ENCODE peak calls at places on chromosomes 12 and 14, in eight cellular contexts. C is astrocyte of the cerebellum; N is IMR-90; V is Calu3; S is activated naive CD4-positive, alpha-beta T cell; R is activated CD8-positive, alpha-beta T cell treated with anti-CD3 and anti-CD28 coated beads for 36 hours; D is AG08395; K is MM.1S. I is an unnamed sample.

GRCh38 chr12:28158353-28158752 is 31.9 kb upstream of the CCDC91 start:
- DNase-seq in C (no peak), R (no peak), N (no peak), S (no peak), V (no peak), K (peak), D (no peak), I (no peak)

GRCh38 chr14:102408729-102409128 is 46.0 kb downstream of the TECPR2 start:
- DNase-seq in R (no peak), V (no peak), K (no peak), D (no peak), N (peak), C (no peak), S (no peak), I (no peak)

GRCh38 chr14:77989441-77989891 is 180.7 kb upstream of the NRXN3 start:
- DNase-seq in S (no peak), V (no peak), K (no peak), C (no peak), R (no peak), D (no peak), N (no peak), I (no peak)

GRCh38 chr12:52207895-52208294 is 16.1 kb upstream of the KRT80 start:
- DNase-seq in R (no peak), K (no peak), S (no peak), N (peak), C (no peak), V (peak), D (peak), I (no peak)

GRCh38 chr14:91009501-91010152 is 50.8 kb downstream of the RPS6KA5 start:
- DNase-seq in C (no peak), R (no peak), S (no peak), D (no peak), N (no peak), V (no peak), K (peak), I (no peak)

GRCh38 chr14:35399083-35399807 is 5.3 kb downstream of the NFKBIA start:
- DNase-seq in S (no peak), D (no peak), V (no peak), K (no peak), R (no peak), N (no peak), C (no peak), I (no peak)

GRCh38 chr14:54944737-54945391 is 42.2 kb upstream of the GCH1 start:
- DNase-seq in C (no peak), K (no peak), S (no peak), D (no peak), N (no peak), V (no peak), R (no peak), I (no peak)

GRCh38 chr12:52351196-52352059 is 15.9 kb downstream of the KRT85 start:
- DNase-seq in K (peak), D (no peak), R (peak), S (peak), C (no peak), V (no peak), N (no peak), I (no peak)

GRCh38 chr12:89800435-89800834 is 91.8 kb upstream of the ATP2B1 start:
- DNase-seq in C (no peak), K (no peak), D (no peak), S (no peak), N (no peak), V (no peak), R (no peak), I (no peak)

GRCh38 chr14:89465894-89466293 is 48.9 kb upstream of the FOXN3 start:
- DNase-seq in S (no peak), R (no peak), V (no peak), K (no peak), C (no peak), D (no peak), N (no peak), I (no peak)

GRCh38 chr12:77053259-77053658 is 12.1 kb downstream of the E2F7 start:
- DNase-seq in N (no peak), K (no peak), C (no peak), V (no peak), R (no peak), S (no peak), D (no peak), I (no peak)

GRCh38 chr12:103244596-103244995 is 251.2 kb downstream of the C12orf42 start:
- DNase-seq in D (no peak), V (no peak), N (no peak), S (no peak), R (no peak), C (no peak), K (no peak), I (no peak)

GRCh38 chr12:88418856-88419497 is 161.3 kb downstream of the KITLG start:
- DNase-seq in V (no peak), R (no peak), K (no peak), C (no peak), N (peak), D (peak), S (no peak), I (no peak)

GRCh38 chr14:45253070-45253753 is at the start of gene MIS18BP1:
- DNase-seq in N (peak), C (peak), S (peak), K (peak), D (peak), R (peak), V (peak), I (peak)

GRCh38 chr12:112183591-112184021 is 58.2 kb downstream of the TRAFD1 start:
- DNase-seq in D (no peak), K (no peak), N (no peak), S (no peak), C (no peak), R (peak), V (no peak), I (no peak)

GRCh38 chr14:67856806-67857205 is 37.2 kb downstream of the RAD51B start:
- DNase-seq in V (no peak), C (peak), S (no peak), N (peak), K (no peak), D (peak), R (no peak), I (no peak)

GRCh38 chr14:35386673-35387125 is 17.9 kb downstream of the NFKBIA start:
- DNase-seq in R (no peak), V (no peak), C (no peak), D (no peak), N (no peak), K (no peak), S (no peak), I (peak)

GRCh38 chr14:20706657-20707355 is 18.2 kb downstream of the ANG start:
- DNase-seq in N (no peak), S (no peak), R (no peak), K (no peak), V (no peak), C (no peak), D (no peak), I (no peak)

GRCh38 chr12:25427328-25428249 is 125.5 kb downstream of the LMNTD1 start:
- DNase-seq in K (no peak), D (no peak), S (no peak), C (no peak), N (peak), R (no peak), V (no peak), I (no peak)

I was measured in SK-N-DZ.